ENCODE peak calls at places on chromosomes 13 and 19, in seven cellular contexts. R is tibial nerve, S is fibroblast of lung, I is PC-9, G is stomach, J is kidney epithelial cell, Y is IMR-90. O is an unnamed sample. For H3K27me3 and H3K36me3, the result is how much of the 10 kb centered on the place peaks cover.

GRCh38 chr19:51407631-51408131 is 9.8 kb downstream of the SIGLEC10 start:
- DNase-seq in I (no peak), S (no peak), J (no peak), G (peak), R (no peak), Y (peak), O (peak)

GRCh38 chr19:28606269-28607032 is 606.5 kb downstream of the UQCRFS1 start:
- DNase-seq in G (no peak), R (no peak), I (no peak), S (no peak), J (no peak), Y (no peak), O (no peak)

GRCh38 chr13:45047394-45048328 is 58.3 kb downstream of the GPALPP1 start:
- DNase-seq in S (peak), J (no peak), R (peak), G (peak), Y (peak), I (peak), O (peak)

GRCh38 chr19:13366529-13367143 is 139.6 kb downstream of the CACNA1A start:
- DNase-seq in Y (peak), S (peak), R (no peak), I (no peak), J (no peak), G (no peak), O (no peak)

GRCh38 chr13:95455782-95456181 is 96.7 kb upstream of the CLDN10 start:
- DNase-seq in S (no peak), Y (no peak), G (no peak), R (no peak), I (no peak), J (no peak), O (no peak)

GRCh38 chr13:27359203-27359821 is 65.1 kb upstream of the GTF3A start:
- DNase-seq in J (no peak), G (peak), S (peak), I (peak), Y (peak), R (no peak), O (peak)

GRCh38 chr13:112522578-112522977 is 65.4 kb downstream of the TUBGCP3 start:
- DNase-seq in G (no peak), Y (peak), I (no peak), S (peak), R (no peak), J (no peak), O (no peak)

GRCh38 chr19:22532388-22533310 is 101.5 kb upstream of the ZNF492 start:
- DNase-seq in Y (no peak), R (peak), G (no peak), S (no peak), I (no peak), J (no peak), O (no peak)

GRCh38 chr19:29378543-29379105 is 147.2 kb upstream of the VSTM2B start:
- DNase-seq in R (no peak), G (no peak), I (no peak), S (no peak), Y (no peak), J (no peak), O (no peak)

GRCh38 chr19:14449321-14449720 is 16.2 kb downstream of the PKN1 start:
- DNase-seq in Y (no peak), R (no peak), S (no peak), G (no peak), I (peak), J (no peak), O (no peak)

GRCh38 chr13:113967729-113968462 is 6.0 kb downstream of the C13orf46 start:
- DNase-seq in I (no peak), J (no peak), Y (no peak), S (no peak), G (no peak), R (no peak), O (no peak)

GRCh38 chr13:60720590-60720989 is 323.6 kb downstream of the TDRD3 start:
- DNase-seq in R (no peak), J (no peak), I (no peak), S (no peak), G (no peak), Y (no peak), O (no peak)

GRCh38 chr13:106295971-106296370 is 239.5 kb downstream of the EFNB2 start:
- DNase-seq in R (no peak), S (no peak), G (no peak), J (no peak), Y (no peak), I (no peak), O (no peak)

GRCh38 chr13:67296511-67296910 is 66.4 kb upstream of the PCDH9 start:
- DNase-seq in Y (peak), S (peak), G (no peak), J (no peak), R (no peak), I (no peak), O (peak)

DNA sequence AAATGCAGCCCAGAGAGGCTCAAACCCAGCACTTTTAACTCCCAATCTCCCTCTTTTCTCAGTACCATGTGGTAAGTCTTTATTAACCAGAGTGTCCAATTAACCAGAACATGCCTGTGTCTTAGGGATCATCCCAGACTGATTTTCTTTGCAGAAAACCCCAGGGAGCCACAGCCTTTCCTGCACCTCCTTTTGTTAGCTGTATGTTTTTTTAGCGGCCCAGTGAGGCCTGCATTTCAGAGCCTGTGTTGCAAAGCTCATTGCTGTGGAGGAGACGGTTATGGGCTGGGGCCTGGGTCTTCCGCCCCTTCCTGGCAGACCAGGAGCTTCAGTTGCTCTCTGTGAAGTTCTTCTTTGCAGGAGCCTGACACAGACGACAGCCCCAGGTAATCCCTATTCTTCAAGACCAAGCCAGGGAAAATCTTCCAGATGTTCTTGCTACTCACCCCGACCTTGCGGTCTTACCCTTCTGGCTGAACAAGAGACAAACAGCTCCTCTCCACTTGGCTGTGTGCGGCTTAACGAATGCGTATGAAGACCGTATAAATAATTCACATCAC is 70.7 kb upstream of the TSHZ3 start:
- DNase-seq in Y (no peak), S (no peak), R (no peak), I (no peak), J (no peak), G (no peak), O (no peak)
- H3K27me3 ChIP-seq in Y (under half), S (under half), R (under half), I (half or more), J (under half), G (under half), O (under half)

DNA sequence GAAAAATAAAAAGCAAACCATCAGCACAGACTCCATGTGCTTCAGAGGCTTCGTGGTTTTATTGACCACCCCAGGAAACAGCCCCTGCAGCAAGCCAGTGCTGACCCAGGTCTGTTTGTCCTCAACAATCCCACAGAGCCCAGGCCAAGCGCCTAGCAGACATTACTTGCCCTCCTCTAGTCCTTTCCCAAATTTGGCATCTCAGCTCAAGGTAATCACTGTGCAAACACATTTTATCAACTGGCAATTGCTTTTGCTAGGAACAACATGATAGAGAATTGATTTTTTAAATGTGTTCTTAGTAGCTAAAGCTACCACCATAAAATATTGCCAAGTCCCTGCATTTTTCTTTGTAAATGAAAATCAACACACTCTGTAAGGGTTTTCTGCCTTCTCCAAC is 121.8 kb downstream of the STOML3 start:
- DNase-seq in Y (no peak), G (no peak), S (no peak), I (no peak), J (no peak), R (no peak), O (no peak)
- TF ChIP-seq CTCF in Y (no peak), G (no peak), S (no peak), I (no peak), J (no peak), R (no peak), O (no peak)

DNA sequence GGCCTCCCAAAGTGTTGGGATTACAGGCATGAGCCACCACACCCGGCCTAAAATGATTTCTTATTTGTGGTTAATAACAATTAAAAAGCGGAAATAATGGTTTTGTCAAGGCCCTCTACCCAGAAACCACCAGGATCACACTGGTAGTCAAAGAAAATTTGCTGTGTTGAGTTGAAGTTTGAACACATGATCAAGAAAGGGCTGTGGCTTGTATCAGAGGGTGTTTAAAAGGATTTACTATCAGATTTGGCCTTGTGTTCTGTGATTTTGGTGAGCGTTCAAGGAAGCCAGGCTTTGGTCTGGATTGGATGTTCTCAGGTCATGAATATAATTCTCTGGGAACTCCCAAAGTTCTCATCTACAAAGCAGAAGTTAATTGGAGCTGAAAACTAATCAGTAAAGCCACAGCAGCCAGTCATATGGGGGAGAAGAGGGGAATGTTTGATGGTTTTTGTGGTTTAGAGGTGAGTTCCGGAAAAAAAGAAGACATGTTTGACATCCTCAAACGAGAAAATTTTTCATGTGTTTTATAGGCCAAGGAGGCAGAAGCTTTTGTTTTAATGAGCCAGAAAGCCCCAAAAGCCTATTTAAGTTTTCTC is 10.6 kb upstream of the ZNF556 start:
- DNase-seq in I (no peak), R (no peak), G (no peak), J (no peak), Y (no peak), S (no peak), O (no peak)
- H3K36me3 ChIP-seq in I (under half), R (half or more), G (half or more), J (under half), Y (under half), S (under half), O (under half)

GRCh38 chr13:38871275-38871674 is 119.4 kb downstream of the STOML3 start:
- DNase-seq in S (no peak), R (no peak), Y (no peak), J (no peak), G (no peak), I (no peak), O (no peak)
- H3K27me3 ChIP-seq in S (under half), R (under half), Y (under half), J (under half), G (under half), I (under half), O (under half)

GRCh38 chr13:23715762-23716235 is 145.6 kb downstream of the TNFRSF19 start:
- DNase-seq in R (no peak), I (no peak), J (no peak), S (no peak), G (peak), Y (no peak), O (no peak)
- TF ChIP-seq CTCF in R (no peak), I (no peak), J (peak), S (no peak), G (no peak), Y (peak), O (peak)

DNA sequence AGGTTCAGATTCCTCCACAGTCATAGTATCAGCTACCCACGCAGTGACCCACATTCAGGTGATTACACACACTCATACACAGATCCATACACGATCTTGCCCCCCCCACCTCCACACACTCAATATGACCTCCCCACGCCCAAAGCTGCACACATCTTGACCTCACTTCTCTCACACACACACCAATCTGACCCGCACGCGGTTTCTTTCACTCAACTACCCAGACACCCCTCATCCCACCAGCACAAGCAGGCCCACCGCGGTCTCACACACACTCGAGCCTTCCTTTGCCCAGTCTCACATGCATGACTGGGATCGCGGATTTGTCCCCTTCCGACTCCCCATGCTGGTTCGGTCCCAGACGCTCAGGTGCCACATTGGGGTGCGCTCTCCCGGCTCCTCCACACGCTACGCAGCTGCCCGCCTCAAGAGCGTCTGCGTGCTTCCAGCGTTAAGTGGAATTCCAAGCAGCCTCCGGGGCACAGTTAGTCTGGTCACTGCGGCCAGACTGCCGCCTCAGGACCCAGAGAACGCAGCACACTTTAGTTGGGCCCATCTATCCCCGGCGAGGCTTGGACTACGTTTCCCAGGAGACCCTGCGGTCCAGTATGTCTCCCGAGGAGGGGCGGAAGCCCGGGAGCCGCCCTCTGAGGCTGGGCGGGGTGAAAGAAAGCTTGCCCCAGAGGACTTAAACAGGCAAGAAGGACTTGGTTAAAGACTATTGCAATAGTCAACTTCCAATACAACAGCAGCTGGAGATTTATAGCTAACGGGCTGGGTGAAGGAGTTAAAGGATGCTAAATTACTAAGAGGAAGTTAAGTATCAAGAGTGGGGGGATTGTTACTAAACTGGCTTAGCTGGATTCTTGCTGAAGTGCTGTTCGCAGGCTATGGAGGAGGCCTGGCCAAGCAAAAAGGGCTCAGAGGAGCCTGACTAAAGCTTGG is 703 bp upstream of the ZNF345 start:
- DNase-seq in Y (peak), S (peak), J (peak), R (peak), I (peak), G (peak), O (peak)
- H3K36me3 ChIP-seq in Y (under half), S (under half), J (under half), R (half or more), I (under half), G (under half), O (under half)

GRCh38 chr19:3274245-3275067 is 50.0 kb downstream of the CELF5 start:
- DNase-seq in S (no peak), Y (no peak), G (no peak), R (no peak), J (no peak), I (no peak), O (no peak)
- H3K27me3 ChIP-seq in S (under half), Y (under half), G (half or more), R (half or more), J (half or more), I (under half), O (under half)

GRCh38 chr19:18800636-18801035 is 9.5 kb upstream of the COMP start:
- DNase-seq in S (no peak), I (peak), R (no peak), J (no peak), G (no peak), Y (no peak), O (no peak)

GRCh38 chr19:18799389-18799970 is 8.4 kb upstream of the COMP start:
- DNase-seq in Y (no peak), S (no peak), J (no peak), I (peak), R (no peak), G (no peak), O (no peak)

GRCh38 chr19:18796239-18796638 is 5.1 kb upstream of the COMP start:
- DNase-seq in S (no peak), J (no peak), R (no peak), Y (no peak), G (no peak), I (peak), O (no peak)

GRCh38 chr19:18800079-18800478 is 9.0 kb upstream of the COMP start:
- DNase-seq in R (no peak), I (no peak), G (no peak), S (no peak), J (no peak), Y (no peak), O (no peak)

GRCh38 chr19:18798384-18799352 is 7.6 kb upstream of the COMP start:
- DNase-seq in Y (no peak), I (peak), G (peak), R (no peak), S (no peak), J (no peak), O (no peak)
- TF ChIP-seq CTCF in Y (no peak), I (no peak), G (no peak), R (no peak), S (no peak), J (peak), O (peak)

O was measured in brain microvascular endothelial cell.